ENCODE peak calls at places on chromosomes 7 and 10, in six cellular contexts. C is BJ, A is IMR-90, F is GM23338, P is breast epithelium, Q is cardiac fibroblast. X is an unnamed sample.

GRCh38 chr7:122528879-122529481 is 169.9 kb downstream of the RNF133 start:
- DNase-seq in C (no peak), A (peak), F (peak), P (no peak), Q (peak), X (peak)

GRCh38 chr7:128919241-128919640 is 8.7 kb upstream of the KCP start:
- DNase-seq in C (no peak), A (no peak), F (no peak), P (peak), Q (no peak), X (no peak)

GRCh38 chr7:96636979-96637378 is 72.7 kb downstream of the SEM1 start:
- DNase-seq in C (no peak), A (no peak), F (no peak), P (no peak), Q (peak), X (no peak)

GRCh38 chr10:13708256-13708990 is 121.7 kb downstream of the PRPF18 start:
- DNase-seq in C (no peak), A (no peak), F (peak), P (peak), Q (no peak), X (no peak)

GRCh38 chr10:108409316-108409715 is 1244.8 kb upstream of the SORCS1 start:
- DNase-seq in C (no peak), A (no peak), F (no peak), P (no peak), Q (no peak), X (no peak)

GRCh38 chr7:21939136-21939857 is 6.4 kb downstream of the CDCA7L start:
- DNase-seq in C (no peak), A (no peak), F (no peak), P (no peak), Q (peak), X (no peak)

GRCh38 chr10:93095225-93095624 is 21.5 kb downstream of the CYP26A1 start:
- DNase-seq in C (no peak), A (no peak), F (peak), P (no peak), Q (no peak), X (no peak)

GRCh38 chr7:80478683-80479082 is 33.2 kb downstream of the GNAT3 start:
- DNase-seq in C (no peak), A (peak), F (peak), P (no peak), Q (peak), X (peak)

GRCh38 chr7:27165655-27166474 is 528 bp upstream of the HOXA9 start:
- DNase-seq in C (peak), A (no peak), F (peak), P (no peak), Q (no peak), X (no peak)

GRCh38 chr10:34732926-34733325 is 82.2 kb downstream of the PARD3 start:
- DNase-seq in C (no peak), A (peak), F (peak), P (no peak), Q (peak), X (peak)

GRCh38 chr7:45709168-45710034 is 135.2 kb downstream of the ADCY1 start:
- DNase-seq in C (peak), A (peak), F (no peak), P (peak), Q (peak), X (peak)

GRCh38 chr10:132372516-132373095 is 24.4 kb upstream of the PWWP2B start:
- DNase-seq in C (no peak), A (no peak), F (no peak), P (peak), Q (no peak), X (no peak)

GRCh38 chr10:96664563-96664962 is 55.8 kb downstream of the PIK3AP1 start:
- DNase-seq in C (no peak), A (no peak), F (no peak), P (no peak), Q (no peak), X (no peak)

GRCh38 chr10:72612203-72612826 is 13.6 kb downstream of the MICU1 start:
- DNase-seq in C (no peak), A (no peak), F (no peak), P (no peak), Q (peak), X (peak)

GRCh38 chr7:139570119-139570518 is 46.6 kb downstream of the CLEC2L start:
- DNase-seq in C (no peak), A (no peak), F (no peak), P (peak), Q (no peak), X (no peak)

GRCh38 chr7:26141077-26141476 is 10.9 kb upstream of the NFE2L3 start:
- DNase-seq in C (no peak), A (no peak), F (no peak), P (no peak), Q (no peak), X (no peak)

GRCh38 chr7:2309889-2310331 is 4.3 kb downstream of the SNX8 start:
- DNase-seq in C (no peak), A (peak), F (peak), P (peak), Q (peak), X (peak)

GRCh38 chr7:151060416-151061234 is 1.2 kb downstream of the SLC4A2 start:
- DNase-seq in C (no peak), A (no peak), F (no peak), P (no peak), Q (peak), X (peak)

GRCh38 chr10:31816318-31816717 is 112.3 kb downstream of the ARHGAP12 start:
- DNase-seq in C (no peak), A (peak), F (no peak), P (no peak), Q (peak), X (no peak)

GRCh38 chr10:96290368-96291133 is 13.7 kb upstream of the DNTT start:
- DNase-seq in C (no peak), A (no peak), F (no peak), P (no peak), Q (no peak), X (no peak)

GRCh38 chr7:132500727-132501410 is 75.4 kb downstream of the PLXNA4 start:
- DNase-seq in C (no peak), A (no peak), F (peak), P (no peak), Q (peak), X (peak)

GRCh38 chr10:12350167-12350872 is 973 bp downstream of the CAMK1D start:
- DNase-seq in C (no peak), A (peak), F (peak), P (no peak), Q (peak), X (peak)

GRCh38 chr7:87148332-87148955 is 3.8 kb upstream of the DMTF1 start:
- DNase-seq in C (no peak), A (peak), F (peak), P (no peak), Q (peak), X (peak)

GRCh38 chr7:157991351-157991750 is 596.3 kb downstream of the PTPRN2 start:
- DNase-seq in C (no peak), A (no peak), F (no peak), P (no peak), Q (no peak), X (no peak)

GRCh38 chr10:120069700-120070099 is 177.2 kb downstream of the SEC23IP start:
- DNase-seq in C (no peak), A (no peak), F (no peak), P (no peak), Q (no peak), X (no peak)

GRCh38 chr10:101330236-101331225 is 23.4 kb upstream of the BTRC start:
- DNase-seq in C (no peak), A (peak), F (no peak), P (no peak), Q (peak), X (peak)

GRCh38 chr7:140607441-140607989 is 33.1 kb downstream of the DENND2A start:
- DNase-seq in C (no peak), A (peak), F (no peak), P (no peak), Q (peak), X (peak)

GRCh38 chr7:147915781-147916180 is 674.8 kb upstream of the C7orf33 start:
- DNase-seq in C (no peak), A (no peak), F (peak), P (no peak), Q (no peak), X (no peak)

DNA sequence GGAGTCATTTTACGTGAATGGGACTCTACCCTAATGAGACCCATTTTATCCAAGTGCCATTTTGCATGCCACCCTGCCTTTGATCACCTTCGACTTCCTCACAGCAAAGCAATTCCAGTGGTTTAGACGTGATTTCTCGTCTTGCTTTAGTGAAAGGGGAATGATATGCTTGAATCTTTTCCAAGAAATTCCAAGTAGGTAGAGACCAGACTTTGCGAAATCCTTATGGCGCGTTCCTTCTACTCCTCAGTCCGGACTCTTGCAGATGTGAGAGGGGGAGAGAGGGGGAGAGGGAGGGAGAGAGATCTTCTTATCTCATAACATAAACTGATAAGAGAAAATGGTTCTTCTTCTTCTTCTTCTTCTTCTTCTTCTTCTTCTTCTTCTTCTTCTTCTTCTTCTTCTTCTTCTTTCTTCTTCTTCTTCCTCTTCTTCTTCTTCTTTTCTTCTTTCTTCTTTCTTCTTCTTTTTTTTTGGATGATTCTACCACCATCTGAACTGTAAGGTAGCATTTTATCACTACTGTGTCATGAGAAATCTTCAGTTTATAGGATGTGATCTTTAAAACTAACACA is 878 bp downstream of the SPAG6 start:
- DNase-seq in C (no peak), A (no peak), F (peak), P (no peak), Q (no peak), X (no peak)
- H3K4me3 ChIP-seq in C (no peak), A (no peak), F (peak), P (no peak), Q (no peak), X (no peak)

GRCh38 chr10:102449321-102450123 is 1.8 kb downstream of the C10orf95 start:
- DNase-seq in C (no peak), A (no peak), F (peak), P (peak), Q (peak), X (peak)
- H3K4me3 ChIP-seq in C (peak), A (peak), F (peak), P (peak), Q (peak), X (peak)

GRCh38 chr10:86366902-86367338 is 325 bp upstream of the GRID1 start:
- DNase-seq in C (no peak), A (no peak), F (no peak), P (no peak), Q (no peak), X (no peak)

GRCh38 chr10:86365346-86366032 is 1.1 kb downstream of the GRID1 start:
- DNase-seq in C (no peak), A (no peak), F (peak), P (peak), Q (no peak), X (no peak)

GRCh38 chr10:86364551-86365345 is 1.8 kb downstream of the GRID1 start:
- DNase-seq in C (no peak), A (no peak), F (peak), P (peak), Q (no peak), X (no peak)

GRCh38 chr10:86367339-86367951 is 850 bp upstream of the GRID1 start:
- DNase-seq in C (no peak), A (no peak), F (peak), P (peak), Q (no peak), X (peak)

DNA sequence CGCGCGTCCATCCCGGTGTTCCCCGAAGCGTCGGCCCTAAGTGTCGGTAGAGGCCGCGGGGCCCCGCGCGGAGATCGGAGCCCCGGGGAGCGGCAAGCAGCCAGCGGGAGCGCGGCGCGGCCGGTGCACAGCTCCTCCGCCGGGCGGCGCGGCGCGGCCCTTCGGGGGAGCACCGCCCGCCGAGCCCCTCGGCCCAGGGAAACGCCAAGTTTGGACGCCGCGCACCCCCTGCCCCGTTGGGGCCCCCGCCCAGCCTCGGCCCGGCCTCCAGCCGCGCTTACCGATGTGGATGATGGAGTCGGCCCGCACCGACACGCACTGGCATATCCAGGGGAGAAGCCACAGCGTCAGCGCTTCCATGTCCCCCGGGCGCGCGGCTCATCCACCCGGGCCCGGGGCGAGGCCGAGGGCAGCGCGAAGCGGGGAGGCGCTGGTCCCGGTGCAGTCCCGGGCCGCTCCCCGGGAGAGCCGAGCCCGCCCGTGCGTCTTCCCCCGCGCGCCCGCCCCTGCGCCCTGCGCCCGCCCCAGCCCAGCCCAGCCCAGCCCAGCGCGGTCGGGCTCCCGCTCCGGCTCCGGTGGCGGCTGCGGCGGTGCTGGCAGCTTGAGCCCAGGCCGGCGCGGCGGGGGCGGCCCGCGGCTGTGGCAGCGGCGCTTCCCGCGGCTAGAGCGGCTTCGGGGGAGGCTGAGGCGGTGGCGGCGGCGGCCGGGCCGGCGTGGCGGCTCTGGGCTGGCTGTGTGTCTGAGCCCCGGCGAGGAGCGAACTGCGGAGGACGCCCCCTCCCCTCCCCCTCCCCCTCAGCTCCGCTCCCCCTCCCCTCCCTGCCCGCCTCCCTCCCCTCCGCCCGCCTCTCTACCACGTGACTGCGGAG is at the start of gene GRID1:
- DNase-seq in C (no peak), A (no peak), F (peak), P (peak), Q (no peak), X (no peak)
- H3K4me3 ChIP-seq in C (peak), A (peak), F (peak), P (peak), Q (peak), X (peak)

GRCh38 chr7:44325181-44325671 is at the start of gene CAMK2B:
- DNase-seq in C (no peak), A (no peak), F (peak), P (no peak), Q (no peak), X (no peak)
- H3K4me3 ChIP-seq in C (no peak), A (peak), F (peak), P (peak), Q (no peak), X (no peak)

DNA sequence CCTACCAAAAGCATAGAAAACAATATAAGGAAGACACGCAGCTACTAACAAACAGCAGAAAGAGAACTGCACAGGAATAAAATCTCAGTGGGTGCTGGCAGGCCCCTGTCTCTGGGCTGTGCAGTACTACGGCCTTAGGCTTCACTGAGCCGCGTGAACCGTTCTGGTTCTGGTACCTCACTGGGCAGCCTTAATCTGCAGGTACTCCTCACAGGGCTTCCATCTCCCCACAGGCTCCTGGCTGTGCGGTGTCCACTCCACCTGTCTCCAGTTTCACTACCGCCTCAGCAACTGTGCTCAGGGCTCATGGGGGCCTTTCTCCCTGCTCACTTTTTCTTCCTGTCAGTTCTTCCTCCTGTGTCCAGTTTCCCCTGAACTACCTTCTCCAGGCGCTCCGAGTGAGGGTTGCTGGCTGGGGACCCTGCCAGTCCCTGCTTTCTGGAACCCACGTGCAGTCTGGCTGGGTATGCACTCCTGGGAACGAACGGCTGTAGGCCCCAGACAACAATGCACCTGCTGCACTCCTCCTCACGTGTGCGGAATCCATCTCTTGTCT is 75.7 kb downstream of the VIPR2 start:
- DNase-seq in C (no peak), A (no peak), F (no peak), P (no peak), Q (no peak), X (no peak)
- H3K4me3 ChIP-seq in C (no peak), A (no peak), F (no peak), P (no peak), Q (no peak), X (no peak)

GRCh38 chr7:105352018-105352612 is 36.6 kb downstream of the SRPK2 start:
- DNase-seq in C (peak), A (peak), F (no peak), P (no peak), Q (peak), X (peak)
- H3K4me3 ChIP-seq in C (peak), A (peak), F (no peak), P (no peak), Q (no peak), X (no peak)